ENCODE peak calls at places on chromosomes 3 and 15, in eight cellular contexts. R, F, J, Y, A, B, X and W are unnamed samples.

GRCh38 chr3:42654331-42655201 is 1.1 kb downstream of the ZBTB47 start:
- DNase-seq in A (peak), F (no peak), R (peak), Y (no peak), X (peak), J (no peak), B (peak), W (peak)

GRCh38 chr3:94071713-94072284 is 8.9 kb downstream of the NSUN3 start:
- DNase-seq in X (no peak), A (no peak), B (no peak), Y (no peak), J (no peak), F (no peak), R (no peak), W (no peak)

GRCh38 chr15:100694381-100695012 is 92.1 kb downstream of the ASB7 start:
- DNase-seq in A (no peak), F (no peak), X (peak), J (no peak), Y (no peak), R (no peak), B (peak), W (no peak)

GRCh38 chr3:114144909-114145688 is 33.8 kb downstream of the DRD3 start:
- DNase-seq in R (peak), Y (peak), A (peak), X (peak), F (no peak), J (peak), B (peak), W (peak)

GRCh38 chr3:120568198-120568523 is 28.0 kb upstream of the NDUFB4 start:
- DNase-seq in X (no peak), Y (no peak), A (no peak), F (no peak), B (no peak), J (no peak), R (no peak), W (no peak)

GRCh38 chr3:159724627-159725026 is 264.0 kb upstream of the IL12A start:
- DNase-seq in R (peak), F (no peak), Y (no peak), B (peak), X (peak), A (peak), J (no peak), W (no peak)

GRCh38 chr3:15693340-15693739 is 91.8 kb downstream of the BTD start:
- DNase-seq in F (no peak), A (no peak), X (no peak), R (no peak), B (peak), J (no peak), Y (peak), W (peak)

GRCh38 chr3:110656394-110656793 is 415.2 kb upstream of the NECTIN3 start:
- DNase-seq in Y (no peak), F (no peak), X (no peak), J (no peak), R (no peak), B (no peak), A (no peak), W (no peak)

GRCh38 chr3:54906763-54907162 is 21.1 kb downstream of the LRTM1 start:
- DNase-seq in J (no peak), F (no peak), B (no peak), A (no peak), Y (no peak), R (no peak), X (no peak), W (no peak)

GRCh38 chr3:128559486-128560225 is 66.7 kb upstream of the GATA2 start:
- DNase-seq in J (no peak), X (no peak), R (peak), Y (no peak), F (no peak), A (no peak), B (no peak), W (no peak)

GRCh38 chr15:68699881-68700394 is 120.8 kb downstream of the ANP32A start:
- DNase-seq in F (no peak), Y (no peak), J (no peak), B (peak), X (no peak), R (no peak), A (peak), W (no peak)

GRCh38 chr3:120497318-120497717 is 46.5 kb upstream of the FSTL1 start:
- DNase-seq in A (peak), F (no peak), R (peak), Y (peak), J (peak), X (peak), B (peak), W (peak)

GRCh38 chr15:101190196-101190595 is 61.7 kb downstream of the CHSY1 start:
- DNase-seq in R (no peak), F (no peak), A (no peak), B (no peak), X (no peak), Y (no peak), J (no peak), W (no peak)

GRCh38 chr15:94743668-94744067 is 512.3 kb downstream of the MCTP2 start:
- DNase-seq in Y (no peak), X (no peak), J (no peak), F (no peak), R (peak), A (no peak), B (no peak), W (no peak)

GRCh38 chr3:170740726-170741591 is 129.0 kb downstream of the RPL22L1 start:
- DNase-seq in R (peak), A (peak), B (peak), X (peak), Y (peak), F (peak), J (no peak), W (peak)

GRCh38 chr3:44065311-44065710 is 176.4 kb upstream of the TOPAZ1 start:
- DNase-seq in R (peak), F (no peak), J (no peak), X (no peak), Y (no peak), B (peak), A (peak), W (no peak)
- TF ChIP-seq CTCF in R (no peak), F (no peak), J (no peak), X (no peak), Y (no peak), B (no peak), A (no peak), W (no peak)

GRCh38 chr15:59373215-59373614 is 544 bp upstream of the MYO1E start:
- DNase-seq in J (no peak), Y (no peak), R (no peak), X (no peak), B (no peak), F (no peak), A (no peak), W (no peak)
- H3K4me3 ChIP-seq in J (peak), Y (peak), R (peak), X (peak), B (peak), F (peak), A (peak), W (peak)

GRCh38 chr15:40746916-40747418 is 8.1 kb downstream of the RMDN3 start:
- DNase-seq in R (no peak), A (peak), J (no peak), F (no peak), X (peak), Y (no peak), B (peak), W (no peak)
- TF ChIP-seq CTCF in R (no peak), A (no peak), J (no peak), F (no peak), X (no peak), Y (no peak), B (no peak), W (no peak)

DNA sequence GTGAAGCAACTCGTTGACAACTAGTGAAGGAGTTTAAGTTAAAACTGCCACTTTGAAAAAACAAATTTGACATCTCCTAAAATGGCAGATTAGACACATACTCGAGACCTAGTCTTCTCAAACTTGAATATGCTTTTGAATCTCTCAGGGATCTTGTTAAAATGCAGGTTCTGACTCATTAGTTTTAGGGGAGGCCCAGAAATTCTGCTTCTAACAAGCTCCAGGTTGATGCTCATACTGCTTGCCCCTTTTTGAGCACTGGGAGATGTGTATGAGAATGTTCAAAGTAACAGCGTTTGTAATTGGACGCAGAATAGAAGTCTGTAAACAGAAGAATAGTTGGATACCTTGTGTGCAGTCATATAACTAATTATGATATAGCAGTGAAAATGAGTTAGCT is 1.6 kb downstream of the C3orf38 start:
- DNase-seq in B (no peak), J (no peak), X (peak), F (no peak), Y (no peak), A (peak), R (peak), W (peak)
- H3K4me3 ChIP-seq in B (peak), J (peak), X (peak), F (peak), Y (peak), A (peak), R (peak), W (peak)

DNA sequence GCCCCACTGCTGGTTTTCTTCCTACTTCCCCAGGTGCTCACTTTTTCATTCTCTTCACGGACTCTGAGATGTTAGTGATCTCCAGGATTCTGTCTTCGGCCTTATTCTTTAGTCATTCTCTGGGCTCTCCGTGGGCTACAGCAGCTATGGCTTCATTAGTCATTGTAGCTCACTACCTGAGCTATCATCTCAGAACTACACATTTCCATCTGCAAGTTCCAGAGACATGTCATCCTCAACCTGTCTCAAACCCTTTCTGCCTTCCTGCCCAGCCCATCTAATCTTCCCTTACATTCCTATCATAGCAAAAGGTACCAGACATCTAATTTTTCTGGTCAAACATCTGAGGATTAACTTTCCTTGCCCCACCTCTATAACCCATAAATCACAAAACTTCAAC is 13.3 kb downstream of the TSPAN3 start:
- DNase-seq in Y (no peak), F (no peak), A (no peak), B (peak), X (no peak), J (no peak), R (no peak), W (no peak)
- TF ChIP-seq CTCF in Y (no peak), F (no peak), A (no peak), B (no peak), X (no peak), J (no peak), R (no peak), W (no peak)

DNA sequence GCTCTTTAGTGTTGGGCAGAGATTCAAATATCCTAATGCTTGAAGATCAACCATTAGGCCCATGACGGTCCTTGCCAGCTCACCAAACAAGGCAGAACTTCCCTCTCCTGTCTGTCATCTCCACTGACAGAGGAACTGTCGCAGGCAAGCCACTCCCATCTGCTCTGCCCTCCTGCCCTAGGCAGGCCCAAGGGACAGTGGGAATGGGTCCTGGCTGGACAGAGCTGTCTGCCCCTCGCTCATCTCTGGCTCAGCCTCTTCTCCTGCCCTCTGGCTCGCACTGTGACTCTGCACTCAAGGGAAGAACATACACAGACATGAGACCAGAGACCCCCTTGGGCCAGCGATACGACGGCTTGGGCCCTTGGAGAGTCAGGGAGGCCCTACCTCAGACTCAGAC is 7.6 kb upstream of the MUSTN1 start:
- DNase-seq in Y (no peak), B (no peak), A (no peak), J (no peak), X (no peak), F (no peak), R (no peak), W (no peak)
- H3K4me3 ChIP-seq in Y (no peak), B (no peak), A (no peak), J (no peak), X (no peak), F (no peak), R (no peak), W (no peak)

DNA sequence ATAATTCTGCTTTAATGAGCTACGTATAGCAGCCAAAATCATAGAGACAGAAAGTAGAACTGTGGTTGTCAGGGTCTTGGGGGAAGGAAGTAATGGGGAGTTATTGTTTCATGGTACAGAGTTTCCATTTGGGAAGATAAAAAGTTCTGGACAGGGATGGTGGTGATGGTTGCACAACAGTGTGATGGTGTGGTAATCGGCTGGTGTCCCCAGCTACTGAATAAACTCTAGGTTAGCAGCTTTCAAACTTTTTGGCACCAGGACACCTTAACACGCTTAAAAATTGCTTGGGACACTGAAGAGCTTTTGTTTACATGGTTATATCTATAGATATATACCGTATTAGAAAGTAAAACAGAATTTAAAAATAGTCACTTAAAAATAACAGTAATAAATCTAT is 166.0 kb downstream of the NEK11 start:
- DNase-seq in F (no peak), B (no peak), J (no peak), Y (no peak), A (no peak), X (no peak), R (no peak), W (no peak)
- TF ChIP-seq CTCF in F (no peak), B (no peak), J (no peak), Y (no peak), A (no peak), X (no peak), R (no peak), W (no peak)